ENCODE peak calls at places on chromosomes 13 and 19, in seven cellular contexts. U is NCI-H774; J is Right ventricle myocardium superior; D is effector CD4-positive, alpha-beta T cell; N is activated CD4-positive, alpha-beta T cell treated with anti-CD3 and anti-CD28 coated beads for 48 hours; K is CD8-positive, alpha-beta T cell; E is Daoy. X is an unnamed sample.

GRCh38 chr13:88162076-88162702 is 491.0 kb downstream of the SLITRK5 start:
- DNase-seq in U (no peak), J (no peak), D (no peak), N (no peak), K (no peak), E (no peak), X (no peak)

GRCh38 chr13:39266426-39266825 is 228.2 kb downstream of the NHLRC3 start:
- DNase-seq in U (no peak), J (no peak), D (no peak), N (no peak), K (no peak), E (peak), X (no peak)

GRCh38 chr13:24683833-24684599 is 3.8 kb downstream of the ATP12A start:
- DNase-seq in U (no peak), J (peak), D (peak), N (peak), K (peak), E (peak), X (no peak)

GRCh38 chr19:51144482-51145045 is 2.5 kb downstream of the SIGLEC7 start:
- DNase-seq in U (no peak), J (no peak), D (no peak), N (no peak), K (no peak), E (no peak), X (no peak)

GRCh38 chr13:29654807-29655547 is 59.5 kb upstream of the SLC7A1 start:
- DNase-seq in U (no peak), J (no peak), D (no peak), N (no peak), K (no peak), E (no peak), X (no peak)

GRCh38 chr13:34207334-34207733 is 389.4 kb downstream of the RFC3 start:
- DNase-seq in U (no peak), J (peak), D (no peak), N (no peak), K (no peak), E (peak), X (no peak)

GRCh38 chr19:16111909-16112752 is 442 bp downstream of the RAB8A start:
- DNase-seq in U (no peak), J (no peak), D (no peak), N (no peak), K (no peak), E (no peak), X (no peak)

GRCh38 chr13:74134777-74135305 is 637 bp upstream of the KLF12 start:
- DNase-seq in U (peak), J (peak), D (peak), N (peak), K (peak), E (peak), X (peak)

GRCh38 chr19:48249502-48250014 is 6.2 kb downstream of the CARD8 start:
- DNase-seq in U (no peak), J (peak), D (peak), N (peak), K (peak), E (no peak), X (peak)

GRCh38 chr19:48578891-48579290 is 26.9 kb downstream of the SULT2B1 start:
- DNase-seq in U (no peak), J (no peak), D (no peak), N (no peak), K (no peak), E (no peak), X (no peak)

GRCh38 chr13:64709079-64709478 is 2521.1 kb downstream of the PCDH9 start:
- DNase-seq in U (no peak), J (no peak), D (no peak), N (no peak), K (no peak), E (no peak), X (no peak)

GRCh38 chr19:2555422-2556220 is 79.7 kb downstream of the GADD45B start:
- DNase-seq in U (no peak), J (peak), D (no peak), N (no peak), K (no peak), E (no peak), X (peak)

GRCh38 chr13:46475586-46475991 is 77.4 kb upstream of the LRCH1 start:
- DNase-seq in U (no peak), J (no peak), D (no peak), N (no peak), K (no peak), E (no peak), X (no peak)

GRCh38 chr13:108084840-108085239 is 130.5 kb downstream of the LIG4 start:
- DNase-seq in U (no peak), J (no peak), D (no peak), N (no peak), K (no peak), E (no peak), X (no peak)

GRCh38 chr19:55690769-55691545 is 15.9 kb downstream of the EPN1 start:
- DNase-seq in U (no peak), J (peak), D (no peak), N (no peak), K (no peak), E (no peak), X (peak)

GRCh38 chr19:14361824-14362223 is 19.4 kb upstream of the ADGRE5 start:
- DNase-seq in U (no peak), J (no peak), D (no peak), N (peak), K (no peak), E (no peak), X (no peak)

GRCh38 chr19:38173324-38174041 is 50.5 kb downstream of the DPF1 start:
- DNase-seq in U (peak), J (peak), D (no peak), N (no peak), K (no peak), E (peak), X (no peak)

GRCh38 chr13:25214371-25215252 is 42.5 kb upstream of the AMER2 start:
- DNase-seq in U (no peak), J (no peak), D (no peak), N (no peak), K (no peak), E (peak), X (no peak)

GRCh38 chr13:90254437-90254836 is 1093.0 kb upstream of the MIR17HG start:
- DNase-seq in U (no peak), J (no peak), D (no peak), N (no peak), K (no peak), E (no peak), X (no peak)

GRCh38 chr19:18637644-18638630 is 1.1 kb downstream of the KLHL26 start:
- DNase-seq in U (peak), J (no peak), D (no peak), N (peak), K (no peak), E (no peak), X (no peak)

GRCh38 chr19:41887711-41888382 is 4.9 kb downstream of the ARHGEF1 start:
- DNase-seq in U (no peak), J (no peak), D (peak), N (peak), K (peak), E (peak), X (no peak)

GRCh38 chr19:4911786-4912672 is 2.7 kb downstream of the UHRF1 start:
- DNase-seq in U (no peak), J (peak), D (peak), N (peak), K (peak), E (peak), X (peak)

GRCh38 chr19:49425922-49426592 is 869 bp downstream of the GFY start:
- DNase-seq in U (no peak), J (no peak), D (no peak), N (peak), K (no peak), E (peak), X (no peak)

GRCh38 chr19:1767464-1767933 is 14.2 kb downstream of the ONECUT3 start:
- DNase-seq in U (peak), J (peak), D (peak), N (peak), K (peak), E (peak), X (peak)

GRCh38 chr19:56253737-56254136 is 18.8 kb upstream of the EDDM13 start:
- DNase-seq in U (peak), J (no peak), D (no peak), N (no peak), K (no peak), E (peak), X (no peak)

GRCh38 chr13:99640260-99640659 is 139.0 kb downstream of the TM9SF2 start:
- DNase-seq in U (no peak), J (no peak), D (no peak), N (no peak), K (no peak), E (no peak), X (no peak)

GRCh38 chr19:40252395-40252794 is 25.9 kb upstream of the CCNP start:
- DNase-seq in U (no peak), J (peak), D (no peak), N (no peak), K (no peak), E (no peak), X (no peak)

GRCh38 chr19:9672893-9673292 is 2.0 kb downstream of the ZNF562 start:
- DNase-seq in U (no peak), J (no peak), D (no peak), N (no peak), K (no peak), E (no peak), X (no peak)

GRCh38 chr19:16034958-16035560 is 41.2 kb upstream of the TPM4 start:
- DNase-seq in U (no peak), J (no peak), D (no peak), N (no peak), K (no peak), E (no peak), X (peak)

GRCh38 chr13:39712626-39713025 is 57.2 kb downstream of the COG6 start:
- DNase-seq in U (no peak), J (no peak), D (no peak), N (no peak), K (no peak), E (no peak), X (no peak)